ENCODE peak calls at places on chromosome 21, in four cellular contexts. U is small intestine, M is cardiac muscle cell, S is spleen. Y is an unnamed sample.
A peak's percentile ranks its signal among the peaks of the same experiment; 100 is the strongest.

GRCh38 chr21:26194811-26195251 is 24.3 kb upstream of the APP start:
- DNase-seq in U (no peak), M (no peak), S (no peak), Y (no peak)

GRCh38 chr21:32413697-32414578 is 1.4 kb downstream of the EVA1C start:
- DNase-seq in U (peak; percentile 55), M (no peak), S (no peak), Y (no peak)

GRCh38 chr21:31670065-31670464 is 10.6 kb downstream of the SOD1 start:
- DNase-seq in U (no peak), M (no peak), S (no peak), Y (no peak)

GRCh38 chr21:32930673-32931072 is 95.1 kb upstream of the OLIG2 start:
- DNase-seq in U (no peak), M (no peak), S (no peak), Y (no peak)

GRCh38 chr21:31497939-31498338 is 153.9 kb upstream of the TIAM1 start:
- DNase-seq in U (no peak), M (no peak), S (no peak), Y (no peak)

GRCh38 chr21:17915976-17916375 is 96.8 kb upstream of the C21orf91 start:
- DNase-seq in U (no peak), M (no peak), S (no peak), Y (no peak)

GRCh38 chr21:26945916-26946315 is 21.0 kb downstream of the ADAMTS5 start:
- DNase-seq in U (no peak), M (peak; percentile 37), S (no peak), Y (no peak)

GRCh38 chr21:38984568-38984967 is 178.8 kb downstream of the ETS2 start:
- DNase-seq in U (no peak), M (no peak), S (no peak), Y (no peak)

GRCh38 chr21:26506951-26507350 is 66.1 kb downstream of the CYYR1 start:
- DNase-seq in U (no peak), M (no peak), S (no peak), Y (peak; percentile 31)

GRCh38 chr21:39159342-39160063 is 23.7 kb downstream of the PSMG1 start:
- DNase-seq in U (no peak), M (no peak), S (no peak), Y (no peak)

GRCh38 chr21:16570856-16571255 is 841.1 kb downstream of the USP25 start:
- DNase-seq in U (no peak), M (no peak), S (no peak), Y (no peak)

GRCh38 chr21:33127154-33127893 is 57.4 kb downstream of the OLIG1 start:
- DNase-seq in U (peak; percentile 54), M (peak; percentile 81), S (peak; percentile 84), Y (no peak)

GRCh38 chr21:43778469-43779335 is 2.6 kb upstream of the CSTB start:
- DNase-seq in U (no peak), M (no peak), S (peak; percentile 68), Y (no peak)

GRCh38 chr21:38859852-38860251 is 54.1 kb downstream of the ETS2 start:
- DNase-seq in U (no peak), M (no peak), S (no peak), Y (peak; percentile 33)

GRCh38 chr21:16837319-16837718 is 675.5 kb upstream of the CXADR start:
- DNase-seq in U (no peak), M (no peak), S (no peak), Y (no peak)

GRCh38 chr21:43618940-43619339 is 40.3 kb downstream of the HSF2BP start:
- DNase-seq in U (peak; percentile 94), M (no peak), S (no peak), Y (no peak)

GRCh38 chr21:31130821-31131220 is 92.5 kb upstream of the KRTAP19-8 start:
- DNase-seq in U (no peak), M (no peak), S (no peak), Y (no peak)

GRCh38 chr21:38273745-38274544 is 17.2 kb downstream of the KCNJ15 start:
- DNase-seq in U (no peak), M (no peak), S (no peak), Y (no peak)

GRCh38 chr21:36626791-36627190 is 72.1 kb upstream of the SIM2 start:
- DNase-seq in U (no peak), M (no peak), S (no peak), Y (no peak)

GRCh38 chr21:17585875-17586450 is 26.7 kb downstream of the BTG3 start:
- DNase-seq in U (peak; percentile 59), M (peak; percentile 53), S (no peak), Y (no peak)

GRCh38 chr21:29660047-29660720 is 279.6 kb downstream of the GRIK1 start:
- DNase-seq in U (no peak), M (no peak), S (no peak), Y (no peak)

GRCh38 chr21:37915941-37916794 is at the start of gene KCNJ6:
- DNase-seq in U (peak; percentile 5), M (peak; percentile 87), S (no peak), Y (no peak)

GRCh38 chr21:29812947-29813346 is 126.8 kb downstream of the GRIK1 start:
- DNase-seq in U (no peak), M (no peak), S (no peak), Y (no peak)

GRCh38 chr21:41213081-41213480 is 45.1 kb downstream of the BACE2 start:
- DNase-seq in U (no peak), M (no peak), S (no peak), Y (no peak)

GRCh38 chr21:8994640-8995511 is 1526.5 kb upstream of the TPTE start:
- DNase-seq in U (no peak), M (no peak), S (no peak), Y (no peak)

GRCh38 chr21:36994501-36995189 is 11.9 kb upstream of the RIPPLY3 start:
- DNase-seq in U (peak; percentile 18), M (no peak), S (no peak), Y (no peak)

GRCh38 chr21:31161157-31161556 is 122.9 kb upstream of the KRTAP19-8 start:
- DNase-seq in U (no peak), M (peak; percentile 33), S (no peak), Y (no peak)

GRCh38 chr21:15526793-15527192 is 203.0 kb upstream of the USP25 start:
- DNase-seq in U (no peak), M (no peak), S (no peak), Y (no peak)

GRCh38 chr21:15533618-15534017 is 196.2 kb upstream of the USP25 start:
- DNase-seq in U (no peak), M (no peak), S (no peak), Y (no peak)

GRCh38 chr21:15534450-15534886 is 195.3 kb upstream of the USP25 start:
- DNase-seq in U (no peak), M (no peak), S (no peak), Y (no peak)

GRCh38 chr21:15531986-15532385 is 197.8 kb upstream of the USP25 start:
- DNase-seq in U (no peak), M (no peak), S (no peak), Y (no peak)
- H3K27ac ChIP-seq in U (no peak overlapping the region), M (no peak overlapping the region), S (no peak overlapping the region), Y (no peak overlapping the region)

GRCh38 chr21:35428927-35429326 is 379.8 kb upstream of the RUNX1 start:
- DNase-seq in U (no peak), M (no peak), S (no peak), Y (no peak)

GRCh38 chr21:35427320-35428040 is 378.4 kb upstream of the RUNX1 start:
- DNase-seq in U (no peak), M (no peak), S (no peak), Y (no peak)

GRCh38 chr21:35428489-35428888 is 379.4 kb upstream of the RUNX1 start:
- DNase-seq in U (no peak), M (peak; percentile 69), S (no peak), Y (no peak)

GRCh38 chr21:35426897-35427296 is 377.8 kb upstream of the RUNX1 start:
- DNase-seq in U (no peak), M (no peak), S (no peak), Y (no peak)

GRCh38 chr21:35428041-35428400 is 378.9 kb upstream of the RUNX1 start:
- DNase-seq in U (no peak), M (no peak), S (no peak), Y (no peak)
- H3K27ac ChIP-seq in U (no peak overlapping the region), M (no peak overlapping the region), S (peak overlapping the region; percentile 19), Y (no peak overlapping the region)

GRCh38 chr21:42461881-42462877 is 33.8 kb downstream of the RSPH1 start:
- DNase-seq in U (peak; percentile 96), M (no peak), S (no peak), Y (no peak)

GRCh38 chr21:42459583-42460215 is 36.3 kb downstream of the RSPH1 start:
- DNase-seq in U (peak; percentile 61), M (no peak), S (peak; percentile 51), Y (no peak)

GRCh38 chr21:42461185-42461520 is 34.9 kb downstream of the RSPH1 start:
- DNase-seq in U (peak; percentile 70), M (no peak), S (no peak), Y (no peak)

GRCh38 chr21:42459065-42459430 is 37.0 kb downstream of the RSPH1 start:
- DNase-seq in U (peak; percentile 77), M (no peak), S (no peak), Y (no peak)

DNA sequence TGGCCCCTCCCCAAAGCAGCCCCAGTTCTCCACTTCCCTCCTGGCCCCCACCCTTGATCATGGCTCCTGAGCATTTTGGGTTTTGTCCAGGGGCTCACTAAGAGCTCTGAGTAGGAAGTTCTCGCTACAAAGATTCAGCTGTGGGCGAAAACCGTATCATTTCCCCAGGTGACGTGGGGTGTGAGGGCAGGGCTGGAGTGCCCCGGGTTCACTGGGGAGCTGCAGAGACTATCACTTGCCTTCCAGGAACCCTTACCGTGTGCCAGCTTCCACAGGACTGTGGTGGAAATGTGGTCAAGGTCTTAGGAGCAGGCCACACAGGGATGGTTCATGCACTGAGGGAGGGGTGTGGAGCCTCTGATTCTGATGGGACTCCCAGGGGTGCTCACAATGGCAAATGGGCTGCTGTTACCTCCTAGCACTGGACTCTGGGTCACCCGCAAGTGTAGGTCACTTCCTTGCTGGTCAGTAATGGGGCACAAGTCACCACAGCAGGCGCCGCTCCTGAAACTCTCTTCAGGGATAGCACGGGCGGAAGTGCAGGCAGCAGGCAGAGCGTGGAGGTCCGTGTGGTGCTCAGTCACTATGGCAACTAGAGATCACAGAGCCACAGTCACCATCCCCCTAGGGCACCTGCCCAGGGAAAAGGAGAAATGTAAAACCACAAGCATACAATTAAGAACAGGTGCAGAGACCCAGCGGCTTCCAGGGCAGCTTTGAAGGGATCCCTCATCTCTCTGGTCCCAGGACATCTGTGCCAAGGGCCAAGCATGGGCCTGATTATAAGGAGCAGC is 35.4 kb downstream of the RSPH1 start:
- DNase-seq in U (peak; percentile 51), M (no peak), S (peak; percentile 82), Y (no peak)
- H3K27ac ChIP-seq in U (peak overlapping the region; percentile 95), M (no peak overlapping the region), S (peak overlapping the region; percentile 75), Y (no peak overlapping the region)

GRCh38 chr21:44868707-44869106 is 4.8 kb downstream of the PTTG1IP start:
- DNase-seq in U (no peak), M (no peak), S (no peak), Y (no peak)
- H3K27ac ChIP-seq in U (no peak overlapping the region), M (no peak overlapping the region), S (peak overlapping the region; percentile 97), Y (no peak overlapping the region)

GRCh38 chr21:23936224-23936623 is 1671.1 kb downstream of the MRPL39 start:
- DNase-seq in U (no peak), M (peak; percentile 27), S (no peak), Y (no peak)

GRCh38 chr21:23939369-23940065 is 1667.8 kb downstream of the MRPL39 start:
- DNase-seq in U (no peak), M (no peak), S (no peak), Y (no peak)

GRCh38 chr21:23936991-23937390 is 1670.3 kb downstream of the MRPL39 start:
- DNase-seq in U (no peak), M (no peak), S (no peak), Y (no peak)
- H3K27ac ChIP-seq in U (no peak overlapping the region), M (no peak overlapping the region), S (no peak overlapping the region), Y (no peak overlapping the region)

Y was measured in epithelial cell of prostate.